ENCODE peak calls at places on chromosomes 4 and X, in eight cellular contexts. I is cardiac muscle cell; E is AG04450; Z is coronary artery; Q is DMS153; V is colonic mucosa; M is CD4-positive, alpha-beta T cell; W is left cardiac atrium. O is an unnamed sample.

GRCh38 chr4:179625391-179625790 is 2183.2 kb upstream of the AGA start:
- DNase-seq in I (no peak), E (peak), Z (no peak), Q (no peak), V (no peak), M (no peak), W (no peak), O (no peak)

GRCh38 chrX:928606-929005 is 283.8 kb downstream of the CRLF2 start:
- DNase-seq in I (no peak), E (no peak), Z (no peak), Q (no peak), V (no peak), M (no peak), W (no peak), O (peak)

GRCh38 chr4:71526626-71527406 is 188.0 kb downstream of the SLC4A4 start:
- DNase-seq in I (no peak), E (no peak), Z (no peak), Q (no peak), V (no peak), M (no peak), W (no peak), O (no peak)

GRCh38 chr4:138919094-138919936 is 96.3 kb upstream of the NOCT start:
- DNase-seq in I (peak), E (peak), Z (no peak), Q (peak), V (peak), M (no peak), W (peak), O (peak)

GRCh38 chr4:73653695-73654106 is 33.5 kb upstream of the RASSF6 start:
- DNase-seq in I (peak), E (peak), Z (no peak), Q (peak), V (peak), M (no peak), W (no peak), O (no peak)

GRCh38 chrX:53320543-53321215 is 39.3 kb upstream of the IQSEC2 start:
- DNase-seq in I (no peak), E (no peak), Z (no peak), Q (no peak), V (no peak), M (peak), W (peak), O (peak)

GRCh38 chr4:61666248-61666647 is 466.1 kb downstream of the ADGRL3 start:
- DNase-seq in I (no peak), E (no peak), Z (no peak), Q (no peak), V (no peak), M (no peak), W (no peak), O (no peak)

GRCh38 chr4:103719320-103720204 is at the start of gene TACR3:
- DNase-seq in I (peak), E (no peak), Z (no peak), Q (no peak), V (no peak), M (no peak), W (no peak), O (no peak)

GRCh38 chr4:38856524-38857337 is at the start of gene TLR6:
- DNase-seq in I (peak), E (no peak), Z (no peak), Q (peak), V (peak), M (peak), W (no peak), O (peak)

GRCh38 chrX:15050395-15050794 is 177.2 kb downstream of the MOSPD2 start:
- DNase-seq in I (no peak), E (no peak), Z (no peak), Q (no peak), V (no peak), M (no peak), W (no peak), O (no peak)

GRCh38 chr4:40350627-40351227 is 15.6 kb downstream of the CHRNA9 start:
- DNase-seq in I (no peak), E (no peak), Z (no peak), Q (no peak), V (no peak), M (no peak), W (no peak), O (no peak)

GRCh38 chr4:140092094-140092820 is 61.7 kb downstream of the MAML3 start:
- DNase-seq in I (no peak), E (no peak), Z (no peak), Q (peak), V (peak), M (no peak), W (peak), O (no peak)

GRCh38 chr4:25863906-25864418 is 1.2 kb upstream of the SEL1L3 start:
- DNase-seq in I (no peak), E (no peak), Z (no peak), Q (no peak), V (peak), M (no peak), W (no peak), O (no peak)

GRCh38 chr4:43264730-43265129 is 372.2 kb downstream of the GRXCR1 start:
- DNase-seq in I (no peak), E (no peak), Z (no peak), Q (no peak), V (no peak), M (no peak), W (no peak), O (no peak)

GRCh38 chr4:149964001-149964400 is 114.2 kb upstream of the DCLK2 start:
- DNase-seq in I (no peak), E (no peak), Z (no peak), Q (no peak), V (no peak), M (no peak), W (no peak), O (no peak)

GRCh38 chr4:136412708-136413107 is 1119.6 kb downstream of the PCDH18 start:
- DNase-seq in I (peak), E (no peak), Z (no peak), Q (no peak), V (no peak), M (no peak), W (no peak), O (no peak)

GRCh38 chr4:48752726-48753125 is 27.4 kb downstream of the FRYL start:
- DNase-seq in I (peak), E (no peak), Z (no peak), Q (no peak), V (no peak), M (no peak), W (no peak), O (no peak)

GRCh38 chr4:10403633-10404445 is 53.4 kb downstream of the ZNF518B start:
- DNase-seq in I (peak), E (no peak), Z (no peak), Q (peak), V (peak), M (no peak), W (no peak), O (no peak)

GRCh38 chr4:123345132-123345923 is 51.3 kb upstream of the SPRY1 start:
- DNase-seq in I (no peak), E (no peak), Z (no peak), Q (no peak), V (no peak), M (no peak), W (no peak), O (no peak)

GRCh38 chr4:41590591-41590990 is 52.6 kb downstream of the LIMCH1 start:
- DNase-seq in I (no peak), E (no peak), Z (no peak), Q (peak), V (no peak), M (no peak), W (peak), O (no peak)

GRCh38 chr4:4651811-4652609 is 110.2 kb upstream of the STX18 start:
- DNase-seq in I (no peak), E (no peak), Z (no peak), Q (no peak), V (no peak), M (no peak), W (no peak), O (no peak)

GRCh38 chr4:77950204-77950603 is 87.6 kb downstream of the MRPL1 start:
- DNase-seq in I (no peak), E (no peak), Z (no peak), Q (no peak), V (no peak), M (no peak), W (no peak), O (no peak)

GRCh38 chr4:81481151-81481550 is 9.4 kb upstream of the RASGEF1B start:
- DNase-seq in I (no peak), E (no peak), Z (no peak), Q (no peak), V (no peak), M (no peak), W (no peak), O (no peak)

GRCh38 chrX:74579597-74580209 is 34.7 kb downstream of the RLIM start:
- DNase-seq in I (peak), E (peak), Z (no peak), Q (no peak), V (no peak), M (no peak), W (no peak), O (no peak)

GRCh38 chr4:173252024-173252935 is 81.9 kb downstream of the HMGB2 start:
- DNase-seq in I (peak), E (peak), Z (no peak), Q (peak), V (peak), M (no peak), W (peak), O (no peak)

GRCh38 chr4:98290511-98290910 is 29.3 kb downstream of the RAP1GDS1 start:
- DNase-seq in I (peak), E (peak), Z (no peak), Q (no peak), V (no peak), M (no peak), W (no peak), O (no peak)

GRCh38 chr4:122619583-122619982 is 1.3 kb downstream of the IL21 start:
- DNase-seq in I (no peak), E (no peak), Z (no peak), Q (no peak), V (no peak), M (no peak), W (no peak), O (no peak)

GRCh38 chr4:140151700-140152014 is 2.3 kb downstream of the MAML3 start:
- DNase-seq in I (peak), E (no peak), Z (peak), Q (peak), V (peak), M (peak), W (peak), O (no peak)

GRCh38 chr4:8113611-8114343 is 44.8 kb downstream of the ABLIM2 start:
- DNase-seq in I (no peak), E (no peak), Z (no peak), Q (no peak), V (peak), M (no peak), W (peak), O (no peak)